ENCODE peak calls at places on chromosomes 2 and 18, in nine cellular contexts. O is AG04449; V is NCI-H345; K is HT1080; A is activated CD4-positive, alpha-beta T cell treated with anti-CD3 and anti-CD28 coated beads, Interleukin-2, amount 10 ng/mL, durations not matched to agents 24 days and 14 days; J is endothelial cell; H is NCI-H2029; F is pulmonary artery endothelial cell; I is A549. T is an unnamed sample.

GRCh38 chr18:31041346-31042067 is 1.0 kb downstream of the DSC3 start:
- DNase-seq in K (no peak), V (no peak), O (no peak), I (no peak), H (no peak), F (no peak), A (no peak), J (peak; percentile 28), T (no peak)

GRCh38 chr2:54524236-54524991 is 68.3 kb downstream of the SPTBN1 start:
- DNase-seq in V (no peak), J (no peak), I (no peak), O (peak; percentile 24), F (peak; percentile 29), K (peak; percentile 85), H (peak; percentile 4), A (peak; percentile 64), T (no peak)

GRCh38 chr2:98709530-98709929 is 21.4 kb downstream of the MGAT4A start:
- DNase-seq in H (peak; percentile 37), V (no peak), K (no peak), I (no peak), F (no peak), A (no peak), O (no peak), J (no peak), T (no peak)

GRCh38 chr2:98692090-98692991 is 38.6 kb downstream of the MGAT4A start:
- DNase-seq in O (no peak), I (no peak), F (no peak), A (no peak), K (no peak), V (no peak), H (no peak), J (no peak), T (no peak)

GRCh38 chr2:27627963-27628766 is 647 bp downstream of the CCDC121 start:
- DNase-seq in J (no peak), F (peak; percentile 17), V (no peak), I (peak; percentile 25), O (peak; percentile 88), K (peak; percentile 90), A (peak; percentile 63), H (no peak), T (no peak)

GRCh38 chr2:145592362-145592761 is 1072.4 kb upstream of the ZEB2 start:
- DNase-seq in J (no peak), K (no peak), H (no peak), A (no peak), F (no peak), V (no peak), I (no peak), O (no peak), T (no peak)

GRCh38 chr2:180559766-180560165 is 420.6 kb upstream of the UBE2E3 start:
- DNase-seq in A (no peak), H (no peak), I (no peak), V (no peak), J (peak; percentile 8), K (no peak), O (no peak), F (no peak), T (no peak)

GRCh38 chr2:219997341-219997851 is 370.0 kb downstream of the SLC4A3 start:
- DNase-seq in O (no peak), K (no peak), J (peak; percentile 84), F (no peak), V (peak; percentile 10), H (peak; percentile 1), A (peak; percentile 59), I (no peak), T (peak; percentile 20)

GRCh38 chr2:65344689-65345088 is 87.7 kb downstream of the SPRED2 start:
- DNase-seq in O (no peak), J (no peak), A (no peak), V (no peak), I (no peak), H (no peak), K (no peak), F (no peak), T (no peak)

GRCh38 chr2:140465301-140465700 is 1665.5 kb downstream of the LRP1B start:
- DNase-seq in F (no peak), I (no peak), H (no peak), A (no peak), V (no peak), O (no peak), K (no peak), J (no peak), T (no peak)

GRCh38 chr2:8328189-8328588 is 353.7 kb upstream of the ID2 start:
- DNase-seq in V (no peak), A (no peak), H (no peak), J (no peak), O (no peak), K (no peak), I (no peak), F (no peak), T (no peak)

GRCh38 chr2:8023241-8023640 is 658.6 kb upstream of the ID2 start:
- DNase-seq in V (no peak), A (no peak), J (no peak), H (no peak), O (no peak), F (no peak), K (no peak), I (no peak), T (no peak)

GRCh38 chr2:232502901-232503791 is 15.5 kb upstream of the ECEL1 start:
- DNase-seq in H (no peak), O (no peak), I (peak; percentile 28), V (peak; percentile 41), J (no peak), F (no peak), K (no peak), A (peak; percentile 77), T (peak; percentile 44)

GRCh38 chr2:71299507-71299906 is 32.1 kb upstream of the ZNF638 start:
- DNase-seq in V (peak; percentile 32), A (peak; percentile 67), K (peak; percentile 22), F (no peak), I (peak; percentile 41), O (no peak), H (no peak), J (peak; percentile 13), T (no peak)

GRCh38 chr2:196083601-196084000 is 15.0 kb upstream of the DNAH7 start:
- DNase-seq in I (no peak), H (no peak), F (no peak), K (no peak), A (no peak), O (no peak), J (no peak), V (no peak), T (no peak)

GRCh38 chr18:21949326-21950015 is 208.9 kb downstream of the MIB1 start:
- DNase-seq in H (no peak), K (no peak), A (no peak), F (no peak), I (no peak), J (no peak), V (no peak), O (no peak), T (no peak)

GRCh38 chr2:231068525-231069222 is 12.0 kb downstream of the PSMD1 start:
- DNase-seq in J (no peak), H (no peak), I (peak; percentile 61), V (no peak), O (no peak), K (peak; percentile 72), F (peak; percentile 20), A (peak; percentile 55), T (no peak)

GRCh38 chr2:120383631-120384477 is 37.9 kb downstream of the INHBB start:
- DNase-seq in I (no peak), V (no peak), H (no peak), F (no peak), K (no peak), A (no peak), O (no peak), J (no peak), T (no peak)

GRCh38 chr2:120394764-120395163 is 48.8 kb downstream of the INHBB start:
- DNase-seq in I (no peak), O (no peak), A (no peak), F (no peak), V (no peak), J (no peak), K (no peak), H (no peak), T (no peak)

GRCh38 chr2:107337209-107337898 is 451.4 kb upstream of the ST6GAL2 start:
- DNase-seq in F (no peak), K (peak; percentile 67), H (no peak), A (no peak), J (no peak), V (no peak), O (peak; percentile 36), I (no peak), T (peak; percentile 11)

GRCh38 chr2:170573660-170574059 is 141.5 kb upstream of the SP5 start:
- DNase-seq in H (no peak), V (no peak), O (no peak), A (no peak), I (no peak), F (no peak), J (no peak), K (no peak), T (no peak)

GRCh38 chr2:149921911-149922616 is 334.5 kb upstream of the MMADHC start:
- DNase-seq in H (no peak), I (no peak), J (no peak), V (no peak), A (no peak), K (peak; percentile 41), O (no peak), F (no peak), T (no peak)

GRCh38 chr2:23703583-23704385 is 223.1 kb downstream of the ATAD2B start:
- DNase-seq in I (no peak), K (peak; percentile 13), H (no peak), V (no peak), A (no peak), O (no peak), F (no peak), J (no peak), T (peak; percentile 8)

GRCh38 chr2:105734762-105735538 is 9.8 kb upstream of the NCK2 start:
- DNase-seq in K (peak; percentile 95), A (no peak), H (no peak), J (no peak), V (no peak), I (no peak), O (peak; percentile 24), F (no peak), T (no peak)

GRCh38 chr2:213251618-213252017 is 32.6 kb upstream of the SPAG16 start:
- DNase-seq in V (peak; percentile 71), J (no peak), K (peak; percentile 57), O (peak; percentile 17), H (peak; percentile 27), I (peak; percentile 21), F (peak; percentile 29), A (no peak), T (no peak)

GRCh38 chr2:185014076-185014475 is 415.7 kb downstream of the ZNF804A start:
- DNase-seq in K (no peak), V (no peak), F (no peak), I (no peak), J (no peak), A (no peak), O (no peak), H (no peak), T (no peak)

GRCh38 chr18:51279367-51279984 is 82.0 kb upstream of the MEX3C start:
- DNase-seq in J (no peak), O (no peak), V (no peak), F (no peak), K (no peak), I (no peak), A (no peak), H (no peak), T (no peak)

GRCh38 chr2:95346738-95347671 is 49.9 kb downstream of the KCNIP3 start:
- DNase-seq in F (no peak), A (no peak), O (no peak), V (no peak), K (no peak), H (no peak), J (peak; percentile 47), I (peak; percentile 20), T (peak; percentile 44)

GRCh38 chr2:238955648-238956531 is 108.0 kb downstream of the TWIST2 start:
- DNase-seq in O (no peak), K (peak; percentile 46), A (peak; percentile 36), V (no peak), F (no peak), H (no peak), J (no peak), I (no peak), T (no peak)

GRCh38 chr2:85936421-85937068 is 47.8 kb upstream of the ST3GAL5 start:
- DNase-seq in K (no peak), A (no peak), F (no peak), I (peak; percentile 95), O (no peak), V (no peak), J (no peak), H (no peak), T (peak; percentile 18)

GRCh38 chr2:46267616-46268015 is 29.6 kb upstream of the EPAS1 start:
- DNase-seq in V (no peak), J (no peak), F (no peak), I (no peak), K (no peak), H (no peak), O (no peak), A (no peak), T (no peak)